ENCODE peak calls at places on chromosomes 5 and 9, in nine cellular contexts. V is HCT116, W is astrocyte of the cerebellum, B is GM12865, O is breast epithelium, D is fibroblast of pulmonary artery, Q is stomach, Z is left lung, L is ovary. I is an unnamed sample.

GRCh38 chr5:1502046-1502736 is 21.6 kb downstream of the LPCAT1 start:
- DNase-seq in V (no peak), W (no peak), B (peak; percentile 91), O (no peak), D (no peak), Q (peak; percentile 33), Z (peak; percentile 92), L (no peak), I (no peak)

GRCh38 chr5:71809446-71809845 is 90.4 kb downstream of the CARTPT start:
- DNase-seq in V (no peak), W (no peak), B (no peak), O (no peak), D (no peak), Q (no peak), Z (no peak), L (no peak), I (no peak)

GRCh38 chr9:106878943-106879916 is 16.3 kb downstream of the ZNF462 start:
- DNase-seq in V (no peak), W (peak; percentile 88), B (peak; percentile 16), O (peak; percentile 74), D (peak; percentile 96), Q (no peak), Z (peak; percentile 59), L (peak; percentile 82), I (peak; percentile 96)

GRCh38 chr5:57416246-57416996 is 66.2 kb downstream of the ACTBL2 start:
- DNase-seq in V (no peak), W (no peak), B (no peak), O (no peak), D (peak; percentile 66), Q (no peak), Z (no peak), L (no peak), I (peak; percentile 73)

GRCh38 chr9:89923961-89924504 is 319.2 kb downstream of the GADD45G start:
- DNase-seq in V (no peak), W (no peak), B (no peak), O (no peak), D (no peak), Q (peak; percentile 38), Z (no peak), L (peak; percentile 54), I (peak; percentile 9)

GRCh38 chr5:29614202-29614601 is 1579.3 kb upstream of the CDH6 start:
- DNase-seq in V (no peak), W (no peak), B (no peak), O (no peak), D (no peak), Q (no peak), Z (no peak), L (no peak), I (no peak)

GRCh38 chr9:123364241-123364824 is 8.3 kb downstream of the CRB2 start:
- DNase-seq in V (no peak), W (no peak), B (peak; percentile 18), O (no peak), D (peak; percentile 78), Q (no peak), Z (peak; percentile 46), L (peak; percentile 50), I (no peak)

GRCh38 chr9:114011313-114011712 is 66.8 kb downstream of the AMBP start:
- DNase-seq in V (no peak), W (no peak), B (no peak), O (no peak), D (no peak), Q (no peak), Z (no peak), L (peak; percentile 3), I (no peak)

GRCh38 chr5:139181835-139182452 is 16.2 kb downstream of the SIL1 start:
- DNase-seq in V (peak; percentile 36), W (no peak), B (no peak), O (no peak), D (peak; percentile 57), Q (no peak), Z (no peak), L (no peak), I (peak; percentile 46)

GRCh38 chr9:131609116-131609830 is 64.0 kb downstream of the PRRT1B start:
- DNase-seq in V (no peak), W (peak; percentile 80), B (no peak), O (no peak), D (peak; percentile 48), Q (peak; percentile 44), Z (no peak), L (peak; percentile 56), I (peak; percentile 62)

GRCh38 chr5:321233-321725 is at the start of gene AHRR:
- DNase-seq in V (no peak), W (no peak), B (peak; percentile 81), O (no peak), D (peak; percentile 63), Q (peak; percentile 68), Z (no peak), L (peak; percentile 72), I (peak; percentile 39)

GRCh38 chr5:38666668-38667498 is 110.4 kb upstream of the LIFR start:
- DNase-seq in V (peak; percentile 19), W (peak; percentile 42), B (peak; percentile 14), O (no peak), D (peak; percentile 72), Q (peak; percentile 68), Z (peak; percentile 42), L (peak; percentile 71), I (peak; percentile 87)

GRCh38 chr5:123530728-123531127 is 18.8 kb downstream of the CSNK1G3 start:
- DNase-seq in V (no peak), W (no peak), B (no peak), O (no peak), D (no peak), Q (no peak), Z (no peak), L (no peak), I (peak; percentile 17)

GRCh38 chr5:76104027-76104426 is 20.8 kb downstream of the SV2C start:
- DNase-seq in V (no peak), W (no peak), B (peak; percentile 43), O (no peak), D (peak; percentile 29), Q (peak; percentile 44), Z (no peak), L (peak; percentile 37), I (peak; percentile 33)

GRCh38 chr5:108998216-108998615 is 250.5 kb downstream of the FER start:
- DNase-seq in V (no peak), W (no peak), B (no peak), O (no peak), D (no peak), Q (no peak), Z (no peak), L (no peak), I (no peak)

GRCh38 chr9:83024501-83025125 is 38.3 kb downstream of the RASEF start:
- DNase-seq in V (no peak), W (no peak), B (no peak), O (no peak), D (peak; percentile 5), Q (no peak), Z (no peak), L (no peak), I (peak; percentile 87)

GRCh38 chr9:16601991-16602390 is 268.5 kb downstream of the BNC2 start:
- DNase-seq in V (no peak), W (no peak), B (no peak), O (no peak), D (no peak), Q (no peak), Z (no peak), L (no peak), I (no peak)

GRCh38 chr5:76964018-76964417 is 11.2 kb downstream of the CRHBP start:
- DNase-seq in V (no peak), W (no peak), B (no peak), O (no peak), D (no peak), Q (no peak), Z (no peak), L (no peak), I (no peak)

GRCh38 chr5:148829734-148830133 is 3.3 kb downstream of the ADRB2 start:
- DNase-seq in V (no peak), W (no peak), B (no peak), O (no peak), D (no peak), Q (no peak), Z (no peak), L (no peak), I (no peak)

GRCh38 chr5:148827723-148828122 is 1.3 kb downstream of the ADRB2 start:
- DNase-seq in V (no peak), W (no peak), B (no peak), O (no peak), D (no peak), Q (no peak), Z (no peak), L (no peak), I (no peak)

GRCh38 chr5:148830220-148830619 is 3.8 kb downstream of the ADRB2 start:
- DNase-seq in V (no peak), W (no peak), B (no peak), O (no peak), D (no peak), Q (no peak), Z (no peak), L (no peak), I (no peak)

GRCh38 chr5:148829248-148829594 is 2.8 kb downstream of the ADRB2 start:
- DNase-seq in V (no peak), W (no peak), B (no peak), O (no peak), D (no peak), Q (no peak), Z (no peak), L (no peak), I (no peak)

GRCh38 chr5:148828461-148829247 is 2.2 kb downstream of the ADRB2 start:
- DNase-seq in V (no peak), W (no peak), B (no peak), O (no peak), D (no peak), Q (no peak), Z (no peak), L (no peak), I (no peak)
- H3K4me3 ChIP-seq in V (no peak overlapping the region), W (no peak overlapping the region), B (no peak overlapping the region), O (peak overlapping the region; percentile 57), D (no peak overlapping the region), Q (peak overlapping the region; percentile 60), Z (peak overlapping the region; percentile 60), L (peak overlapping the region; percentile 18), I (no peak overlapping the region)

GRCh38 chr5:9288234-9288633 is 257.6 kb downstream of the SEMA5A start:
- DNase-seq in V (no peak), W (no peak), B (no peak), O (no peak), D (no peak), Q (no peak), Z (no peak), L (no peak), I (no peak)
- TF ChIP-seq CTCF in V (no peak), W (no peak), B (no peak), O (no peak), D (no peak), Q (no peak), Z (no peak), L (no peak), I (no peak)

GRCh38 chr9:74173284-74173683 is 323.9 kb upstream of the RORB start:
- DNase-seq in V (no peak), W (no peak), B (no peak), O (no peak), D (no peak), Q (no peak), Z (no peak), L (no peak), I (no peak)

GRCh38 chr9:74172874-74173273 is 324.3 kb upstream of the RORB start:
- DNase-seq in V (no peak), W (no peak), B (peak; percentile 62), O (no peak), D (no peak), Q (no peak), Z (no peak), L (no peak), I (no peak)
- H3K4me3 ChIP-seq in V (no peak overlapping the region), W (no peak overlapping the region), B (no peak overlapping the region), O (no peak overlapping the region), D (no peak overlapping the region), Q (no peak overlapping the region), Z (no peak overlapping the region), L (no peak overlapping the region), I (no peak overlapping the region)

GRCh38 chr9:27528886-27529315 is 713 bp downstream of the MOB3B start:
- DNase-seq in V (no peak), W (no peak), B (peak; percentile 56), O (peak; percentile 62), D (peak; percentile 11), Q (peak; percentile 52), Z (peak; percentile 74), L (peak; percentile 82), I (peak; percentile 35)
- TF ChIP-seq CTCF in V (no peak), W (no peak), B (no peak), O (no peak), D (no peak), Q (no peak), Z (no peak), L (no peak), I (no peak)